ENCODE peak calls at places on chromosome 21, in nine cellular contexts. S is brain microvascular endothelial cell, X is right atrium auricular region, I is HL-60, N is mammary epithelial cell, P is tibial artery, H is tibial nerve, G is fibroblast of lung, T is body of pancreas. M is an unnamed sample.
A peak's percentile ranks its signal among the peaks of the same experiment; 100 is the strongest.

GRCh38 chr21:39141502-39141901 is 41.7 kb downstream of the PSMG1 start:
- DNase-seq in S (no peak), X (no peak), I (no peak), N (no peak), P (no peak), H (no peak), G (peak; percentile 59), T (no peak), M (no peak)

GRCh38 chr21:29072873-29073221 is 601 bp downstream of the CCT8 start:
- DNase-seq in S (peak; percentile 47), X (no peak), I (peak; percentile 36), N (no peak), P (no peak), H (no peak), G (peak; percentile 37), T (no peak), M (peak; percentile 42)

GRCh38 chr21:36854391-36854790 is 112.1 kb downstream of the HLCS start:
- DNase-seq in S (peak; percentile 53), X (no peak), I (peak; percentile 14), N (no peak), P (no peak), H (no peak), G (no peak), T (no peak), M (peak; percentile 39)

GRCh38 chr21:28737671-28738279 is 254.9 kb downstream of the LTN1 start:
- DNase-seq in S (peak; percentile 29), X (no peak), I (no peak), N (peak; percentile 30), P (no peak), H (no peak), G (peak; percentile 39), T (no peak), M (peak; percentile 79)

GRCh38 chr21:44461005-44461404 is 5.7 kb downstream of the LRRC3 start:
- DNase-seq in S (no peak), X (no peak), I (no peak), N (no peak), P (no peak), H (no peak), G (no peak), T (no peak), M (no peak)

GRCh38 chr21:25999935-26000582 is 170.5 kb downstream of the APP start:
- DNase-seq in S (no peak), X (no peak), I (no peak), N (no peak), P (no peak), H (no peak), G (no peak), T (no peak), M (no peak)

GRCh38 chr21:21387891-21388290 is 389.7 kb downstream of the NCAM2 start:
- DNase-seq in S (no peak), X (no peak), I (no peak), N (no peak), P (no peak), H (no peak), G (no peak), T (no peak), M (no peak)

GRCh38 chr21:25717491-25718139 is 17.1 kb downstream of the ATP5PF start:
- DNase-seq in S (peak; percentile 51), X (no peak), I (peak; percentile 14), N (peak; percentile 25), P (no peak), H (no peak), G (peak; percentile 37), T (no peak), M (peak; percentile 51)

GRCh38 chr21:45985471-45986315 is 4.1 kb downstream of the COL6A1 start:
- DNase-seq in S (no peak), X (no peak), I (no peak), N (no peak), P (peak; percentile 20), H (no peak), G (no peak), T (peak; percentile 9), M (no peak)

GRCh38 chr21:15444118-15444960 is 285.4 kb upstream of the USP25 start:
- DNase-seq in S (no peak), X (no peak), I (no peak), N (no peak), P (no peak), H (no peak), G (no peak), T (no peak), M (no peak)

GRCh38 chr21:45873418-45873817 is 108.2 kb upstream of the COL6A1 start:
- DNase-seq in S (no peak), X (no peak), I (no peak), N (no peak), P (no peak), H (no peak), G (no peak), T (no peak), M (no peak)

GRCh38 chr21:45431781-45432572 is 27.0 kb downstream of the COL18A1 start:
- DNase-seq in S (no peak), X (no peak), I (no peak), N (no peak), P (no peak), H (no peak), G (peak; percentile 68), T (no peak), M (no peak)

GRCh38 chr21:45969921-45970673 is 11.5 kb upstream of the COL6A1 start:
- DNase-seq in S (no peak), X (no peak), I (no peak), N (no peak), P (no peak), H (no peak), G (no peak), T (no peak), M (no peak)

GRCh38 chr21:35483267-35483666 is 434.2 kb upstream of the RUNX1 start:
- DNase-seq in S (no peak), X (no peak), I (no peak), N (no peak), P (no peak), H (no peak), G (peak; percentile 29), T (no peak), M (no peak)

GRCh38 chr21:16587671-16588379 is 858.0 kb downstream of the USP25 start:
- DNase-seq in S (no peak), X (no peak), I (no peak), N (peak; percentile 70), P (peak; percentile 28), H (peak; percentile 36), G (peak; percentile 73), T (peak; percentile 23), M (peak; percentile 84)

GRCh38 chr21:25887646-25888321 is 153.0 kb downstream of the GABPA start:
- DNase-seq in S (no peak), X (no peak), I (no peak), N (no peak), P (no peak), H (no peak), G (no peak), T (no peak), M (no peak)

GRCh38 chr21:38930838-38931237 is 125.1 kb downstream of the ETS2 start:
- DNase-seq in S (no peak), X (peak; percentile 78), I (peak; percentile 90), N (no peak), P (peak; percentile 56), H (peak; percentile 44), G (no peak), T (no peak), M (peak; percentile 79)

GRCh38 chr21:46213620-46214286 is 14.8 kb downstream of the LSS start:
- DNase-seq in S (no peak), X (no peak), I (no peak), N (no peak), P (peak; percentile 9), H (no peak), G (no peak), T (peak; percentile 9), M (no peak)

GRCh38 chr21:42678618-42679295 is 25.3 kb downstream of the PDE9A start:
- DNase-seq in S (no peak), X (no peak), I (no peak), N (no peak), P (no peak), H (no peak), G (no peak), T (no peak), M (no peak)
- H3K4me3 ChIP-seq in S (no peak overlapping the region), X (no peak overlapping the region), I (no peak overlapping the region), N (no peak overlapping the region), P (no peak overlapping the region), H (no peak overlapping the region), G (no peak overlapping the region), T (no peak overlapping the region), M (no peak overlapping the region)

GRCh38 chr21:31537872-31538576 is 121.5 kb upstream of the SOD1 start:
- DNase-seq in S (no peak), X (no peak), I (no peak), N (no peak), P (no peak), H (no peak), G (no peak), T (no peak), M (no peak)
- TF ChIP-seq CTCF in S (peak; percentile 44), X (no peak), I (no peak), N (no peak), P (no peak), H (no peak), G (peak; percentile 6), T (no peak), M (no peak)

GRCh38 chr21:24050233-24050632 is 1557.0 kb downstream of the MRPL39 start:
- DNase-seq in S (no peak), X (no peak), I (no peak), N (no peak), P (no peak), H (no peak), G (no peak), T (no peak), M (no peak)

GRCh38 chr21:24046816-24047443 is 1560.4 kb downstream of the MRPL39 start:
- DNase-seq in S (no peak), X (no peak), I (peak; percentile 47), N (no peak), P (no peak), H (no peak), G (no peak), T (no peak), M (no peak)

GRCh38 chr21:24045775-24046215 is 1561.5 kb downstream of the MRPL39 start:
- DNase-seq in S (peak; percentile 99), X (peak; percentile 77), I (peak; percentile 51), N (no peak), P (peak; percentile 65), H (peak; percentile 68), G (peak; percentile 94), T (peak; percentile 67), M (no peak)

GRCh38 chr21:24042687-24043086 is 1564.6 kb downstream of the MRPL39 start:
- DNase-seq in S (no peak), X (no peak), I (no peak), N (no peak), P (no peak), H (no peak), G (no peak), T (no peak), M (no peak)

DNA sequence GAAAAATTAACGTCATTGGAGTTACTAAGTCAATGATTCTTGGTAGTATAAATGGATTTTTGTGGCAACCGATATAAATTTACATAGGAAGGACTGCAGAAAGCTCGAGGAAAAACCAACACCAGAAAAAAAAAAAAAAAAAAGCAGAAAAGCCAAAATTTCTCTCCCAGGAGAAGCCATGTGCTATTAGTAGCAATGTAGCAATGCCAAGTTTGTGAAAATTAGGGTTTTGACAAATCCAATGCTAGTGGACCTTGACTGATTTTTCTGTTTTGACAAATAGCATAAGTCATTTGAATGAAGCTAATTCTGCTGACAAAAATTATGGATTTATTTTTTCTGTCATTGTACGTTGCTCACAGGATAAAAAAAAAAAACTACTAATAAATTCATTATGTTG is 1561.9 kb downstream of the MRPL39 start:
- DNase-seq in S (no peak), X (no peak), I (no peak), N (no peak), P (no peak), H (no peak), G (no peak), T (no peak), M (no peak)
- H3K4me3 ChIP-seq in S (no peak overlapping the region), X (no peak overlapping the region), I (no peak overlapping the region), N (no peak overlapping the region), P (no peak overlapping the region), H (no peak overlapping the region), G (no peak overlapping the region), T (no peak overlapping the region), M (no peak overlapping the region)

GRCh38 chr21:42892931-42893660 is at the start of gene NDUFV3:
- DNase-seq in S (peak; percentile 98), X (peak; percentile 100), I (peak; percentile 99), N (peak; percentile 98), P (peak; percentile 100), H (peak; percentile 100), G (peak; percentile 94), T (peak; percentile 100), M (peak; percentile 99)
- TF ChIP-seq CTCF in S (no peak), X (peak; percentile 25), I (no peak), N (no peak), P (no peak), H (no peak), G (no peak), T (no peak), M (no peak)